ENCODE peak calls at places on chromosomes 7 and 10, in nine cellular contexts. E, Y, T, O, X, B, S, I and H are unnamed samples.

GRCh38 chr7:40346554-40346953 is 211.7 kb downstream of the SUGCT start:
- DNase-seq in E (no peak), Y (no peak), T (no peak), O (no peak), X (no peak), B (no peak), S (no peak), I (no peak), H (no peak)

GRCh38 chr10:131858583-131859340 is 42.0 kb upstream of the PPP2R2D start:
- DNase-seq in E (peak; percentile 58), Y (no peak), T (no peak), O (no peak), X (no peak), B (no peak), S (no peak), I (no peak), H (no peak)

GRCh38 chr7:8236781-8237407 is 25.1 kb downstream of the ICA1 start:
- DNase-seq in E (no peak), Y (no peak), T (no peak), O (no peak), X (no peak), B (no peak), S (no peak), I (no peak), H (no peak)

GRCh38 chr10:101525848-101526247 is 62.2 kb downstream of the POLL start:
- DNase-seq in E (no peak), Y (no peak), T (no peak), O (no peak), X (no peak), B (no peak), S (no peak), I (no peak), H (no peak)

GRCh38 chr7:82443044-82443800 is at the start of gene CACNA2D1:
- DNase-seq in E (peak; percentile 73), Y (no peak), T (no peak), O (peak; percentile 48), X (peak; percentile 46), B (peak; percentile 49), S (peak; percentile 52), I (peak; percentile 7), H (peak; percentile 34)

GRCh38 chr7:23490357-23491131 is 20.3 kb upstream of the IGF2BP3 start:
- DNase-seq in E (peak; percentile 73), Y (no peak), T (peak; percentile 39), O (no peak), X (no peak), B (peak; percentile 37), S (peak; percentile 50), I (peak; percentile 38), H (no peak)

GRCh38 chr7:85699482-85699881 is 512.6 kb upstream of the SEMA3D start:
- DNase-seq in E (no peak), Y (no peak), T (no peak), O (no peak), X (no peak), B (no peak), S (no peak), I (no peak), H (no peak)

GRCh38 chr10:90920986-90921643 is at the start of gene ANKRD1:
- DNase-seq in E (no peak), Y (peak; percentile 82), T (no peak), O (no peak), X (peak; percentile 79), B (peak; percentile 27), S (peak; percentile 58), I (no peak), H (peak; percentile 63)

GRCh38 chr7:100490483-100491191 is 6.9 kb downstream of the NYAP1 start:
- DNase-seq in E (no peak), Y (no peak), T (no peak), O (no peak), X (no peak), B (no peak), S (no peak), I (no peak), H (no peak)

GRCh38 chr7:108034586-108034985 is 31.6 kb upstream of the LAMB1 start:
- DNase-seq in E (no peak), Y (no peak), T (no peak), O (no peak), X (peak; percentile 41), B (no peak), S (no peak), I (no peak), H (no peak)

GRCh38 chr7:91892821-91893340 is 12.4 kb upstream of the MTERF1 start:
- DNase-seq in E (no peak), Y (no peak), T (no peak), O (no peak), X (peak; percentile 11), B (no peak), S (no peak), I (no peak), H (no peak)

GRCh38 chr10:7813481-7813880 is 4.8 kb upstream of the TAF3 start:
- DNase-seq in E (no peak), Y (no peak), T (no peak), O (no peak), X (no peak), B (no peak), S (no peak), I (no peak), H (no peak)
- TF ChIP-seq CTCF in E (no peak), Y (no peak), T (no peak), O (no peak), X (no peak), B (no peak), S (no peak), I (no peak), H (no peak)

GRCh38 chr10:48507933-48508830 is 96.7 kb downstream of the ARHGAP22 start:
- DNase-seq in E (no peak), Y (no peak), T (no peak), O (no peak), X (no peak), B (peak; percentile 45), S (peak; percentile 53), I (no peak), H (no peak)

GRCh38 chr10:48511066-48511854 is 93.6 kb downstream of the ARHGAP22 start:
- DNase-seq in E (no peak), Y (no peak), T (no peak), O (no peak), X (no peak), B (no peak), S (no peak), I (no peak), H (no peak)

GRCh38 chr10:48511855-48512191 is 93.0 kb downstream of the ARHGAP22 start:
- DNase-seq in E (no peak), Y (no peak), T (no peak), O (no peak), X (no peak), B (no peak), S (no peak), I (no peak), H (no peak)

GRCh38 chr10:48509061-48509772 is 95.7 kb downstream of the ARHGAP22 start:
- DNase-seq in E (no peak), Y (no peak), T (no peak), O (no peak), X (no peak), B (no peak), S (no peak), I (no peak), H (no peak)

DNA sequence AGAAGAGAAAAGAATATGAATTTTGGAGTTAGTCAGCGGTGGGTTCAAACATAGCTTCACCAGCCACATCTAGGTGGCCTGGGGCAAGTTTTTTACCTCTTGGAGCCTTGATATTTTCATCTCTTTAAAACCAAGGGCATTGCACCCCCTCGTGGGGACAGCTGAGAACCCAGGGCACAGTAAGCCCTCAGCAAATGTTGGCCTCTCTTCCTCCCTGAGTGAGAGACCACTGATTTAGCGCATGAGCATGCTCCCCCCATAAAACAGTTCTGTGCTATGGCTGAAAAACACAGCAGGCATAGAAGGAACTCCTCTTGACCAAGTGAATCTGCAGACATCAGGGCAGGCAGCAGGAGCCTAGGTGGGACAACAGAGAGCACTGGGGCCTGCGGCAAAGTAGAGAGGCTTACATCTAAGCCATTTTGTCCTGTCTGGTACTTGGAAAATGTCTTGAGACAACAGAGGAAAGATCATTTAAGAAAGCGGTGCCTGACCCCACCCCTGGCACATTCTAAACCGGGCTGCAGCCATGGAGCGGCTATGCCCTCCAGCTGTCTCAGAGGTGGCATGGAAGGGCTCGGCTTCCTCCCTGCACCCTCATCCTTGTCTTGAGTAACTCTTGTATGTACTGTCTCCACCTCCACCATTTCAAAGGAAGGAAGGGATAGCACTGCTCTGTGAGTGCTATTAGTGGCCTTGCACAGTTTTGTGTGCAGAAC is 94.7 kb downstream of the ARHGAP22 start:
- DNase-seq in E (no peak), Y (no peak), T (no peak), O (no peak), X (no peak), B (no peak), S (no peak), I (no peak), H (peak; percentile 62)
- TF ChIP-seq CTCF in E (peak; percentile 21), Y (peak; percentile 39), T (no peak), O (peak; percentile 35), X (peak; percentile 43), B (peak; percentile 22), S (peak; percentile 55), I (no peak), H (peak; percentile 30)

DNA sequence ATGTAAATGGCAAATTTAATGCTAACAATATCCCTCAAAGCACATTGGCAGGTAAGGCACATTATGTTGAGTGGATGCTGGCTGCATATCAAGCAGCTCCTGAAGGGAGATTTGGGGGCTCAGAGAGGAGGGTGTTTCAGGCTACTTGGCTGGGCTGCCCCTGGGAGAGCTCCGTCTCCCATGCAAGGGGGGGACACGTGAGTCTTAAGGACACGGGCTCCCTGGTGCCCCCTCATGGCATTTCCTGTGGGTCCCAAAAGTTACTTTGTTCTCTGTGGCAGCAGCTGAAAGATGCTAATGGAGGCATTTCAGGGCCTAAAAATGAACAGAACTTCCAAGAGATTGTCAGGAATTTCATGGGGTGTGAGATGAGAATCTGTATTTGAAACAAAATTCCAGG is 143.3 kb downstream of the HERPUD2 start:
- DNase-seq in E (no peak), Y (no peak), T (no peak), O (no peak), X (no peak), B (no peak), S (no peak), I (no peak), H (no peak)
- TF ChIP-seq CTCF in E (no peak), Y (no peak), T (no peak), O (no peak), X (no peak), B (no peak), S (no peak), I (no peak), H (no peak)

GRCh38 chr7:97873606-97874005 is 1.4 kb upstream of the ASNS start:
- DNase-seq in E (no peak), Y (no peak), T (no peak), O (no peak), X (no peak), B (no peak), S (no peak), I (no peak), H (no peak)

GRCh38 chr7:97868788-97869187 is 3.4 kb downstream of the ASNS start:
- DNase-seq in E (no peak), Y (no peak), T (no peak), O (no peak), X (no peak), B (no peak), S (no peak), I (no peak), H (no peak)

GRCh38 chr7:97868314-97868713 is 3.9 kb downstream of the ASNS start:
- DNase-seq in E (no peak), Y (no peak), T (no peak), O (no peak), X (no peak), B (no peak), S (no peak), I (no peak), H (no peak)

GRCh38 chr7:97871659-97872024 is 566 bp downstream of the ASNS start:
- DNase-seq in E (no peak), Y (no peak), T (peak; percentile 2), O (no peak), X (no peak), B (no peak), S (no peak), I (no peak), H (peak; percentile 1)

GRCh38 chr7:97872025-97872669 is at the start of gene ASNS:
- DNase-seq in E (peak; percentile 96), Y (peak; percentile 56), T (peak; percentile 62), O (peak; percentile 92), X (peak; percentile 95), B (peak; percentile 90), S (peak; percentile 89), I (peak; percentile 94), H (peak; percentile 91)
- TF ChIP-seq CTCF in E (no peak), Y (peak; percentile 4), T (no peak), O (no peak), X (no peak), B (no peak), S (no peak), I (no peak), H (no peak)